ENCODE peak calls at places on chromosomes 3 and 15, in four cellular contexts. One of them, this sample, is unnamed.

GRCh38 chr3:63294332-63294731 is 16.2 kb downstream of the SYNPR start:
- DNase-seq in right cardiac atrium: no peak
- DNase-seq in SW480: no peak
- DNase-seq in dermis microvascular lymphatic vessel endothelial cell: no peak
- DNase-seq in this sample: no peak

GRCh38 chr15:28021281-28022039 is 77.7 kb downstream of the OCA2 start:
- DNase-seq in SW480: peak; percentile 55
- DNase-seq in right cardiac atrium: peak; percentile 76
- DNase-seq in dermis microvascular lymphatic vessel endothelial cell: peak; percentile 9
- DNase-seq in this sample: no peak

GRCh38 chr3:189868061-189868460 is 236.9 kb downstream of the TP63 start:
- DNase-seq in SW480: no peak
- DNase-seq in right cardiac atrium: no peak
- DNase-seq in dermis microvascular lymphatic vessel endothelial cell: no peak
- DNase-seq in this sample: no peak

GRCh38 chr3:185984203-185984602 is 46.4 kb upstream of the TRA2B start:
- DNase-seq in SW480: no peak
- DNase-seq in dermis microvascular lymphatic vessel endothelial cell: no peak
- DNase-seq in right cardiac atrium: no peak
- DNase-seq in this sample: no peak

GRCh38 chr3:186931487-186932280 is 1.4 kb downstream of the ST6GAL1 start:
- DNase-seq in right cardiac atrium: peak; percentile 81
- DNase-seq in dermis microvascular lymphatic vessel endothelial cell: peak; percentile 51
- DNase-seq in SW480: peak; percentile 36
- DNase-seq in this sample: peak; percentile 67

GRCh38 chr3:149969945-149970715 is 565 bp downstream of the PFN2 start:
- DNase-seq in SW480: peak; percentile 88
- DNase-seq in right cardiac atrium: peak; percentile 91
- DNase-seq in dermis microvascular lymphatic vessel endothelial cell: peak; percentile 86
- DNase-seq in this sample: peak; percentile 82

GRCh38 chr3:16449369-16449768 is 64.1 kb downstream of the RFTN1 start:
- DNase-seq in SW480: no peak
- DNase-seq in right cardiac atrium: no peak
- DNase-seq in dermis microvascular lymphatic vessel endothelial cell: no peak
- DNase-seq in this sample: no peak

GRCh38 chr3:4736284-4736861 is 242.9 kb upstream of the BHLHE40 start:
- DNase-seq in SW480: peak; percentile 63
- DNase-seq in right cardiac atrium: peak; percentile 67
- DNase-seq in dermis microvascular lymphatic vessel endothelial cell: peak; percentile 76
- DNase-seq in this sample: peak; percentile 60

GRCh38 chr3:52317601-52318000 is 1.5 kb downstream of the DNAH1 start:
- DNase-seq in right cardiac atrium: peak; percentile 87
- DNase-seq in SW480: peak; percentile 32
- DNase-seq in dermis microvascular lymphatic vessel endothelial cell: peak; percentile 46
- DNase-seq in this sample: peak; percentile 73

GRCh38 chr3:72663429-72663828 is 184.8 kb downstream of the SHQ1 start:
- DNase-seq in SW480: no peak
- DNase-seq in right cardiac atrium: no peak
- DNase-seq in dermis microvascular lymphatic vessel endothelial cell: no peak
- DNase-seq in this sample: no peak

GRCh38 chr3:158456114-158456513 is 114.9 kb upstream of the MLF1 start:
- DNase-seq in right cardiac atrium: no peak
- DNase-seq in SW480: no peak
- DNase-seq in dermis microvascular lymphatic vessel endothelial cell: no peak
- DNase-seq in this sample: no peak

GRCh38 chr15:85088300-85088699 is 106.6 kb downstream of the PDE8A start:
- DNase-seq in dermis microvascular lymphatic vessel endothelial cell: no peak
- DNase-seq in SW480: no peak
- DNase-seq in right cardiac atrium: no peak
- DNase-seq in this sample: no peak

GRCh38 chr3:65379223-65379622 is 659.5 kb downstream of the MAGI1 start:
- DNase-seq in SW480: no peak
- DNase-seq in right cardiac atrium: no peak
- DNase-seq in dermis microvascular lymphatic vessel endothelial cell: no peak
- DNase-seq in this sample: no peak

GRCh38 chr3:177041021-177041729 is 156.1 kb downstream of the TBL1XR1 start:
- DNase-seq in SW480: no peak
- DNase-seq in dermis microvascular lymphatic vessel endothelial cell: no peak
- DNase-seq in right cardiac atrium: peak; percentile 61
- DNase-seq in this sample: no peak

GRCh38 chr15:65870889-65871533 is 1.7 kb downstream of the RAB11A start:
- DNase-seq in dermis microvascular lymphatic vessel endothelial cell: peak; percentile 73
- DNase-seq in SW480: peak; percentile 57
- DNase-seq in right cardiac atrium: no peak
- DNase-seq in this sample: no peak

GRCh38 chr15:87144775-87145174 is 1065.1 kb downstream of the AGBL1 start:
- DNase-seq in SW480: no peak
- DNase-seq in right cardiac atrium: no peak
- DNase-seq in dermis microvascular lymphatic vessel endothelial cell: no peak
- DNase-seq in this sample: no peak

GRCh38 chr3:52798978-52799476 is 4.4 kb downstream of the ITIH3 start:
- DNase-seq in right cardiac atrium: no peak
- DNase-seq in SW480: peak; percentile 55
- DNase-seq in dermis microvascular lymphatic vessel endothelial cell: peak; percentile 39
- DNase-seq in this sample: no peak

GRCh38 chr3:177598110-177598833 is 401.0 kb upstream of the TBL1XR1 start:
- DNase-seq in right cardiac atrium: no peak
- DNase-seq in dermis microvascular lymphatic vessel endothelial cell: no peak
- DNase-seq in SW480: no peak
- DNase-seq in this sample: no peak

GRCh38 chr3:15007681-15008141 is 57.4 kb downstream of the MRPS25 start:
- DNase-seq in dermis microvascular lymphatic vessel endothelial cell: no peak
- DNase-seq in right cardiac atrium: no peak
- DNase-seq in SW480: no peak
- DNase-seq in this sample: no peak

GRCh38 chr15:48242015-48242414 is 35.9 kb downstream of the SLC12A1 start:
- DNase-seq in dermis microvascular lymphatic vessel endothelial cell: no peak
- DNase-seq in SW480: no peak
- DNase-seq in right cardiac atrium: no peak
- DNase-seq in this sample: no peak

GRCh38 chr3:111073186-111073585 is 1.6 kb downstream of the NECTIN3 start:
- DNase-seq in dermis microvascular lymphatic vessel endothelial cell: peak; percentile 33
- DNase-seq in right cardiac atrium: no peak
- DNase-seq in SW480: no peak
- DNase-seq in this sample: no peak

GRCh38 chr3:170056710-170057454 is 19.1 kb downstream of the GPR160 start:
- DNase-seq in right cardiac atrium: no peak
- DNase-seq in dermis microvascular lymphatic vessel endothelial cell: no peak
- DNase-seq in SW480: no peak
- DNase-seq in this sample: no peak

GRCh38 chr3:6113338-6113737 is 747.6 kb upstream of the GRM7 start:
- DNase-seq in right cardiac atrium: no peak
- DNase-seq in dermis microvascular lymphatic vessel endothelial cell: no peak
- DNase-seq in SW480: no peak
- DNase-seq in this sample: no peak

GRCh38 chr3:170717410-170718402 is 131.8 kb upstream of the SLC7A14 start:
- DNase-seq in SW480: no peak
- DNase-seq in right cardiac atrium: peak; percentile 84
- DNase-seq in dermis microvascular lymphatic vessel endothelial cell: no peak
- DNase-seq in this sample: no peak

GRCh38 chr3:67937498-67938118 is 283.2 kb upstream of the SUCLG2 start:
- DNase-seq in right cardiac atrium: no peak
- DNase-seq in dermis microvascular lymphatic vessel endothelial cell: no peak
- DNase-seq in SW480: no peak
- DNase-seq in this sample: no peak

GRCh38 chr3:25910997-25911396 is 121.1 kb downstream of the OXSM start:
- DNase-seq in SW480: peak; percentile 9
- DNase-seq in dermis microvascular lymphatic vessel endothelial cell: peak; percentile 13
- DNase-seq in right cardiac atrium: peak; percentile 33
- DNase-seq in this sample: no peak

GRCh38 chr15:35657679-35658201 is 111.8 kb upstream of the DPH6 start:
- DNase-seq in right cardiac atrium: no peak
- DNase-seq in dermis microvascular lymphatic vessel endothelial cell: no peak
- DNase-seq in SW480: no peak
- DNase-seq in this sample: no peak

GRCh38 chr3:44584646-44585501 is at the start of gene ZNF660:
- DNase-seq in dermis microvascular lymphatic vessel endothelial cell: peak; percentile 44
- DNase-seq in right cardiac atrium: peak; percentile 88
- DNase-seq in SW480: no peak
- DNase-seq in this sample: peak; percentile 70

GRCh38 chr3:169769287-169770181 is at the start of gene ACTRT3:
- DNase-seq in right cardiac atrium: peak; percentile 91
- DNase-seq in dermis microvascular lymphatic vessel endothelial cell: peak; percentile 57
- DNase-seq in SW480: peak; percentile 82
- DNase-seq in this sample: peak; percentile 87

GRCh38 chr3:38346584-38347410 is at the start of gene XYLB:
- DNase-seq in dermis microvascular lymphatic vessel endothelial cell: peak; percentile 87
- DNase-seq in SW480: peak; percentile 84
- DNase-seq in right cardiac atrium: peak; percentile 96
- DNase-seq in this sample: peak; percentile 86

GRCh38 chr15:90650956-90651689 is 66.0 kb upstream of the BLM start:
- DNase-seq in dermis microvascular lymphatic vessel endothelial cell: no peak
- DNase-seq in SW480: no peak
- DNase-seq in right cardiac atrium: no peak
- DNase-seq in this sample: no peak

GRCh38 chr3:192092388-192093005 is 631.5 kb downstream of the PYDC2 start:
- DNase-seq in dermis microvascular lymphatic vessel endothelial cell: no peak
- DNase-seq in SW480: no peak
- DNase-seq in right cardiac atrium: no peak
- DNase-seq in this sample: no peak

GRCh38 chr15:25060996-25061620 is 106.3 kb downstream of the SNRPN start:
- DNase-seq in right cardiac atrium: no peak
- DNase-seq in SW480: no peak
- DNase-seq in dermis microvascular lymphatic vessel endothelial cell: no peak
- DNase-seq in this sample: no peak

GRCh38 chr3:181976526-181976925 is 264.8 kb downstream of the SOX2 start:
- DNase-seq in SW480: no peak
- DNase-seq in right cardiac atrium: no peak
- DNase-seq in dermis microvascular lymphatic vessel endothelial cell: no peak
- DNase-seq in this sample: no peak

GRCh38 chr3:129314757-129315385 is 36.2 kb downstream of the HMCES start:
- DNase-seq in SW480: peak; percentile 59
- DNase-seq in right cardiac atrium: peak; percentile 97
- DNase-seq in dermis microvascular lymphatic vessel endothelial cell: peak; percentile 90
- DNase-seq in this sample: peak; percentile 92

This sample was measured in heart left ventricle.